ENCODE peak calls at places on chromosomes 11 and 22, in eight cellular contexts. A is uterus, P is stomach, V is suprapubic skin, Y is body of pancreas, R is esophagus muscularis mucosa, Q is ovary, J is H54. O is an unnamed sample.

GRCh38 chr11:10925149-10925926 is 67.5 kb upstream of the ZBED5 start:
- DNase-seq in A (no peak), P (no peak), V (no peak), Y (no peak), R (no peak), Q (no peak), J (no peak), O (no peak)

GRCh38 chr22:23116506-23117263 is 25.1 kb downstream of the RSPH14 start:
- DNase-seq in A (no peak), P (no peak), V (no peak), Y (no peak), R (no peak), Q (no peak), J (no peak), O (no peak)

GRCh38 chr11:12674571-12674935 is 332 bp downstream of the TEAD1 start:
- DNase-seq in A (no peak), P (peak), V (no peak), Y (no peak), R (no peak), Q (no peak), J (no peak), O (no peak)

GRCh38 chr11:91160661-91161060 is 937.8 kb upstream of the CHORDC1 start:
- DNase-seq in A (no peak), P (no peak), V (no peak), Y (no peak), R (no peak), Q (no peak), J (no peak), O (no peak)

GRCh38 chr11:123166095-123166559 is 28.9 kb downstream of the CLMP start:
- DNase-seq in A (peak), P (no peak), V (no peak), Y (peak), R (no peak), Q (peak), J (no peak), O (peak)

GRCh38 chr22:37533995-37534394 is 14.8 kb upstream of the CARD10 start:
- DNase-seq in A (no peak), P (no peak), V (no peak), Y (no peak), R (no peak), Q (no peak), J (no peak), O (no peak)

GRCh38 chr11:69966583-69966835 is 111.6 kb upstream of the ANO1 start:
- DNase-seq in A (no peak), P (no peak), V (no peak), Y (no peak), R (no peak), Q (no peak), J (no peak), O (no peak)

GRCh38 chr11:2128102-2128511 is 11.1 kb downstream of the IGF2 start:
- DNase-seq in A (no peak), P (no peak), V (no peak), Y (no peak), R (no peak), Q (no peak), J (no peak), O (no peak)

GRCh38 chr11:116691779-116692178 is 81.0 kb downstream of the BUD13 start:
- DNase-seq in A (peak), P (peak), V (peak), Y (peak), R (no peak), Q (peak), J (peak), O (peak)

GRCh38 chr11:45606514-45607024 is 58.9 kb downstream of the CHST1 start:
- DNase-seq in A (no peak), P (no peak), V (no peak), Y (no peak), R (no peak), Q (no peak), J (no peak), O (no peak)

GRCh38 chr11:59610289-59610688 is 5.3 kb downstream of the OSBP start:
- DNase-seq in A (no peak), P (no peak), V (no peak), Y (no peak), R (no peak), Q (no peak), J (no peak), O (no peak)

GRCh38 chr11:38503876-38504275 is 1905.8 kb upstream of the RAG2 start:
- DNase-seq in A (no peak), P (no peak), V (no peak), Y (no peak), R (no peak), Q (no peak), J (no peak), O (no peak)

GRCh38 chr22:30054764-30055069 is 25.5 kb upstream of the HORMAD2 start:
- DNase-seq in A (no peak), P (peak), V (no peak), Y (no peak), R (no peak), Q (no peak), J (no peak), O (no peak)

GRCh38 chr22:49976439-49977175 is 16.0 kb downstream of the PIM3 start:
- DNase-seq in A (no peak), P (peak), V (no peak), Y (no peak), R (no peak), Q (no peak), J (no peak), O (no peak)

GRCh38 chr11:8080674-8081590 is at the start of gene TUB:
- DNase-seq in A (no peak), P (peak), V (no peak), Y (peak), R (no peak), Q (peak), J (no peak), O (no peak)
- TF ChIP-seq POLR2A in A (no peak), P (no peak), V (no peak), Y (no peak), R (no peak), Q (no peak), J (peak), O (peak)

GRCh38 chr11:94494200-94494545 is 389 bp downstream of the ANKRD49 start:
- DNase-seq in A (no peak), P (no peak), V (no peak), Y (no peak), R (no peak), Q (no peak), J (no peak), O (no peak)

GRCh38 chr11:94493443-94494199 is at the start of the genes ANKRD49 and MRE11:
- DNase-seq in A (peak), P (peak), V (peak), Y (peak), R (peak), Q (peak), J (peak), O (peak)

GRCh38 chr11:94493146-94493442 is 550 bp downstream of the MRE11 start:
- DNase-seq in A (no peak), P (no peak), V (no peak), Y (no peak), R (no peak), Q (no peak), J (no peak), O (no peak)
- TF ChIP-seq POLR2A in A (no peak), P (no peak), V (no peak), Y (no peak), R (no peak), Q (no peak), J (no peak), O (no peak)

GRCh38 chr11:25527841-25528240 is 804.1 kb upstream of the ANO3 start:
- DNase-seq in A (no peak), P (no peak), V (no peak), Y (no peak), R (no peak), Q (no peak), J (no peak), O (no peak)
- TF ChIP-seq POLR2A in A (no peak), P (no peak), V (no peak), Y (no peak), R (no peak), Q (no peak), J (no peak), O (no peak)

DNA sequence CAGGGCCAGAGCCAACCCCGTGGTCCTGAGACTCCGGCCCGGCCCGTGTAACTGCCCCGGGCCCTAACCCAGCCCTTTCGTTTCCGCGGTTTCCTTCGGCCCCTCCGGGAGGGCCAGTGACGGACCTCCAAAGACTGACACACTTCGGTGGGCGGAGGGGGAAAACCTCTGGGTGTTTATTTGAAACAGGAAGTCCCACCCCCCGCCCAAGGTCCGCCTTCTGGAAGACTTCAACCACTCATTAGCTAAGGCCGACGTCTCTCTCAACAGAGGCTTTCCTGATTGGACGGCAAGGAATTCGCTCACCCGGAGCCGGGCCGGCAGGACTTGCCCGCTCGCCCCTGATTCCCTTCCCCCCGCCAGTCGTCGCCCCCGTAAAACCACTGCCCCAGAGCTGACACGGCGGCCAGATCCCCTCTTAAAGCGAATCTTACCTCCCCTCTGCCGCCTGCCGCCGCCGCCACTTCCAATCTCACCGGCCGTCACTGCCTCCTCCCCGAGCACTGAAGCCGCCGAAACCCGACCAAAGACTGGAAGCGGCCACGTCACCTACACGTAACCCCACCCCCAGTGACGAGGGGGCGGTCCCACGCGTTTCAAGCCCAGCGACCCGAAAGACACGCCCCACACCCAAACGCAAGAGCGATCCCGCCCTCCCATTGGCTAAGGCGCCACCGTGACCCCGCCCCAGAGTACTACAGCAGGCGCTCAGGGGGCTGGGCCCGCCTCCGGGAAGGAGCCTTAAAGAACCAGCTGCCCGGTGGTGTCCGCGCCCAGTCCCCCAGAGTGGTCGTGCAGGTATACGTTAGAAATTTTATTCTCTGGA is at the start of gene STX5:
- DNase-seq in A (peak), P (peak), V (peak), Y (peak), R (peak), Q (peak), J (peak), O (peak)
- TF ChIP-seq POLR2A in A (peak), P (no peak), V (peak), Y (peak), R (peak), Q (peak), J (peak), O (peak)

GRCh38 chr11:108663154-108663877 is 1.6 kb upstream of the DDX10 start:
- DNase-seq in A (no peak), P (no peak), V (no peak), Y (no peak), R (no peak), Q (no peak), J (no peak), O (no peak)

GRCh38 chr11:108662700-108663099 is 2.2 kb upstream of the DDX10 start:
- DNase-seq in A (no peak), P (no peak), V (no peak), Y (no peak), R (no peak), Q (no peak), J (no peak), O (no peak)

GRCh38 chr11:108664241-108664640 is 628 bp upstream of the DDX10 start:
- DNase-seq in A (peak), P (no peak), V (no peak), Y (no peak), R (no peak), Q (peak), J (no peak), O (no peak)

GRCh38 chr11:108666373-108666772 is 1.5 kb downstream of the DDX10 start:
- DNase-seq in A (no peak), P (no peak), V (no peak), Y (no peak), R (no peak), Q (no peak), J (no peak), O (no peak)

GRCh38 chr11:108664730-108665525 is at the start of gene DDX10:
- DNase-seq in A (peak), P (peak), V (peak), Y (peak), R (peak), Q (peak), J (peak), O (peak)
- TF ChIP-seq POLR2A in A (no peak), P (no peak), V (no peak), Y (peak), R (no peak), Q (no peak), J (peak), O (no peak)

GRCh38 chr11:61830318-61831105 is 2.4 kb downstream of the FADS2 start:
- DNase-seq in A (peak), P (no peak), V (no peak), Y (no peak), R (no peak), Q (no peak), J (no peak), O (no peak)

GRCh38 chr11:61827573-61828378 is at the start of gene FADS2:
- DNase-seq in A (peak), P (peak), V (peak), Y (peak), R (peak), Q (peak), J (no peak), O (peak)

GRCh38 chr11:61828379-61828628 is 204 bp downstream of the FADS2 start:
- DNase-seq in A (no peak), P (no peak), V (no peak), Y (no peak), R (no peak), Q (no peak), J (no peak), O (no peak)

GRCh38 chr11:61828629-61829407 is 718 bp downstream of the FADS2 start:
- DNase-seq in A (peak), P (no peak), V (no peak), Y (peak), R (peak), Q (peak), J (no peak), O (no peak)

GRCh38 chr11:61829806-61830205 is 1.7 kb downstream of the FADS2 start:
- DNase-seq in A (no peak), P (no peak), V (no peak), Y (no peak), R (no peak), Q (no peak), J (no peak), O (no peak)
- TF ChIP-seq POLR2A in A (no peak), P (no peak), V (no peak), Y (no peak), R (no peak), Q (no peak), J (no peak), O (no peak)

DNA sequence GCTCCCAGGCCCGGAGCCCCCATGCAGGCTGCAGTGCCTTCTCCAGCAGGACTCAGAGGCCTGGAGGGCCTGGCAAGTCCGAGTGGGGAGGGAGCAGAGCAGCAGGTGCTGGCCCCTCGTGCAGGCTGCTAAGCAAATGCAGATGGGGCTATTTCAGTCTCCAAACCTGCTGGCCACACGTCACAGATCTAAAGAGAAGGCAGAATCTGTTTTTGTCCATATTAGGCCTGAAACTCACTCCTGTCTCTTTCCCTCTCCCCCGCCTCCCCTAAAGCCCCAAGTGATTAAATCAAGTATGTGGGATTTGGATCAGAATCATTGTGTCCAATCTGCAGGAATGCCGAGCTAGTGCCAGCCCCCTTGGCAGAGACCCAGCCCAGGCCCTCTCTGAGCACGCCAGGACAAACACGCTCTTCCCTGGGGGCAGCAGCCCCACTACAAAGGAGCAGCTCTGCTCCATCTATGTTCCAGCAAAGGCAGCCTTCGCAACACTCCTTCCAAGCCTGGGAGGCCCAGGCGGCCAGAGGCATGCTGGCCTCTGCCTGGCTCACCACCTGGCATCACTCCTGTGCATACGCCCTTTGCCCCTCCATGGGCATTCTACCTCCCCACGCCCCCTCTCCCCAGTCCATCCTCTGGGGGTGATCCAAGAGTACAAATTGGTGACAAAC is 26.5 kb downstream of the RPL27A start:
- DNase-seq in A (peak), P (peak), V (peak), Y (peak), R (peak), Q (peak), J (no peak), O (peak)
- TF ChIP-seq POLR2A in A (peak), P (no peak), V (no peak), Y (peak), R (no peak), Q (no peak), J (no peak), O (no peak)

GRCh38 chr11:64813826-64814225 is 3.5 kb upstream of the MEN1 start:
- DNase-seq in A (no peak), P (no peak), V (no peak), Y (peak), R (no peak), Q (no peak), J (no peak), O (no peak)

GRCh38 chr11:64814712-64815187 is 4.4 kb upstream of the MEN1 start:
- DNase-seq in A (no peak), P (no peak), V (no peak), Y (no peak), R (no peak), Q (no peak), J (no peak), O (no peak)

GRCh38 chr11:64809781-64810241 is 540 bp downstream of the MEN1 start:
- DNase-seq in A (no peak), P (peak), V (no peak), Y (peak), R (no peak), Q (no peak), J (no peak), O (no peak)

GRCh38 chr11:64810891-64811272 is 531 bp upstream of the MEN1 start:
- DNase-seq in A (no peak), P (peak), V (no peak), Y (peak), R (no peak), Q (peak), J (peak), O (no peak)

GRCh38 chr11:64810271-64810890 is at the start of gene MEN1:
- DNase-seq in A (peak), P (peak), V (peak), Y (peak), R (peak), Q (peak), J (peak), O (peak)
- TF ChIP-seq POLR2A in A (peak), P (no peak), V (no peak), Y (peak), R (peak), Q (peak), J (peak), O (peak)

DNA sequence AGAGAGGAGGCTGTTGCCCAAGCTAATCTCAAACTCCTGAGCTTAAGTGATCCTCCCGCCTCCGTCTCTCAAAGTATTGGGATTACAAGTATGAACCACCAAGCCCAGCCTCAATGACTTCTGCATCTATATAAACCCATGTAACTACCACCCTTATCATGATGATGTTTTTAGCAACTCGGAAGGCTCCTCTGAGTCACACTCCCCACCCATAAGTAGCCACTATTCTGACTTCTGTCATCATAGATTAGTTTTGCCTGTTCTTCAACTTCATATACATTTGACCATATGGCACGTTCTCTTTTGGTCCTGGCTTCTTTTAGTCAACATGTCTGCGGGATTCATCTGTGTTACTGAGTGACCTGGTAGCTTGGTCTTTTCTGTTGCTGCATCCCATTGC is 6.4 kb upstream of the FOSL1 start:
- DNase-seq in A (no peak), P (no peak), V (no peak), Y (no peak), R (no peak), Q (no peak), J (no peak), O (no peak)
- TF ChIP-seq POLR2A in A (no peak), P (no peak), V (no peak), Y (no peak), R (no peak), Q (no peak), J (no peak), O (no peak)

O was measured in tibial nerve.